ENCODE peak calls at places on chromosomes 12 and 14, in six cellular contexts. U is HepG2, Y is K562, J is GM12878, R is H1, L is GM12892. P is an unnamed sample.

GRCh38 chr12:118035194-118036041 is 18.9 kb downstream of the RFC5 start:
- DNase-seq in U (no peak), Y (no peak), R (no peak), J (peak; percentile 90), L (no peak), P (peak; percentile 30)

GRCh38 chr14:38098074-38098846 is 109.4 kb upstream of the SSTR1 start:
- DNase-seq in J (no peak), L (no peak), Y (no peak), R (no peak), U (no peak), P (no peak)

GRCh38 chr12:127810026-127810425 is 456.9 kb upstream of the TMEM132C start:
- DNase-seq in L (no peak), R (no peak), U (no peak), J (no peak), Y (no peak), P (no peak)

GRCh38 chr14:24418492-24418873 is 11.0 kb downstream of the CBLN3 start:
- DNase-seq in L (no peak), Y (no peak), U (no peak), J (no peak), R (no peak), P (no peak)

GRCh38 chr14:81681466-81681865 is 147.8 kb upstream of the SEL1L start:
- DNase-seq in Y (no peak), R (no peak), J (no peak), L (no peak), U (no peak), P (no peak)

GRCh38 chr12:114241973-114242434 is 163.9 kb downstream of the TBX5 start:
- DNase-seq in Y (peak; percentile 41), L (no peak), R (no peak), U (no peak), J (peak; percentile 8), P (no peak)

GRCh38 chr12:34400986-34401658 is 378.8 kb downstream of the ALG10 start:
- DNase-seq in L (no peak), J (no peak), R (peak; percentile 6), U (no peak), Y (no peak), P (no peak)

GRCh38 chr14:91155626-91156089 is 41.8 kb downstream of the DGLUCY start:
- DNase-seq in U (no peak), Y (no peak), R (no peak), L (no peak), J (no peak), P (no peak)

GRCh38 chr14:59123526-59123925 is 64.9 kb upstream of the DAAM1 start:
- DNase-seq in Y (no peak), R (no peak), U (no peak), J (no peak), L (no peak), P (no peak)

GRCh38 chr12:54413284-54414190 is 5.5 kb downstream of the ITGA5 start:
- DNase-seq in R (no peak), Y (no peak), U (no peak), J (no peak), L (no peak), P (peak; percentile 59)

GRCh38 chr12:74538491-74539258 is 1.0 kb downstream of the ATXN7L3B start:
- DNase-seq in J (no peak), U (no peak), R (no peak), Y (peak; percentile 33), L (no peak), P (no peak)

GRCh38 chr12:11855993-11856374 is 206.5 kb downstream of the ETV6 start:
- DNase-seq in L (no peak), R (no peak), U (no peak), J (no peak), Y (no peak), P (no peak)

GRCh38 chr14:93332032-93332852 is 594 bp downstream of the BTBD7 start:
- DNase-seq in L (peak; percentile 38), R (peak; percentile 80), U (peak; percentile 40), J (no peak), Y (peak; percentile 65), P (peak; percentile 37)

GRCh38 chr12:97151481-97151880 is 244.4 kb downstream of the NEDD1 start:
- DNase-seq in J (no peak), U (no peak), L (no peak), R (no peak), Y (no peak), P (no peak)

GRCh38 chr12:111262277-111262676 is 106.6 kb downstream of the PHETA1 start:
- DNase-seq in U (no peak), R (no peak), Y (no peak), L (no peak), J (no peak), P (no peak)

GRCh38 chr12:23004473-23005020 is 379.6 kb downstream of the ETNK1 start:
- DNase-seq in R (no peak), J (no peak), Y (no peak), L (no peak), U (peak; percentile 11), P (no peak)

GRCh38 chr14:28771168-28771567 is 4.6 kb downstream of the FOXG1 start:
- DNase-seq in J (no peak), U (no peak), Y (no peak), R (no peak), L (no peak), P (no peak)

GRCh38 chr14:21694425-21694824 is 20.8 kb upstream of the OR4E1 start:
- DNase-seq in L (no peak), J (no peak), U (no peak), Y (no peak), R (no peak), P (no peak)

GRCh38 chr14:105694961-105695360 is 168.6 kb downstream of the TMEM121 start:
- DNase-seq in Y (no peak), U (no peak), R (no peak), J (no peak), L (no peak), P (no peak)

GRCh38 chr12:29389295-29389919 is 8.4 kb upstream of the ERGIC2 start:
- DNase-seq in L (no peak), U (no peak), R (no peak), J (no peak), Y (no peak), P (no peak)

GRCh38 chr14:33347816-33348215 is 409.1 kb downstream of the NPAS3 start:
- DNase-seq in L (no peak), R (no peak), U (no peak), Y (no peak), J (no peak), P (no peak)

GRCh38 chr12:127696963-127697362 is 570.0 kb upstream of the TMEM132C start:
- DNase-seq in U (no peak), J (no peak), L (no peak), R (no peak), Y (no peak), P (no peak)

DNA sequence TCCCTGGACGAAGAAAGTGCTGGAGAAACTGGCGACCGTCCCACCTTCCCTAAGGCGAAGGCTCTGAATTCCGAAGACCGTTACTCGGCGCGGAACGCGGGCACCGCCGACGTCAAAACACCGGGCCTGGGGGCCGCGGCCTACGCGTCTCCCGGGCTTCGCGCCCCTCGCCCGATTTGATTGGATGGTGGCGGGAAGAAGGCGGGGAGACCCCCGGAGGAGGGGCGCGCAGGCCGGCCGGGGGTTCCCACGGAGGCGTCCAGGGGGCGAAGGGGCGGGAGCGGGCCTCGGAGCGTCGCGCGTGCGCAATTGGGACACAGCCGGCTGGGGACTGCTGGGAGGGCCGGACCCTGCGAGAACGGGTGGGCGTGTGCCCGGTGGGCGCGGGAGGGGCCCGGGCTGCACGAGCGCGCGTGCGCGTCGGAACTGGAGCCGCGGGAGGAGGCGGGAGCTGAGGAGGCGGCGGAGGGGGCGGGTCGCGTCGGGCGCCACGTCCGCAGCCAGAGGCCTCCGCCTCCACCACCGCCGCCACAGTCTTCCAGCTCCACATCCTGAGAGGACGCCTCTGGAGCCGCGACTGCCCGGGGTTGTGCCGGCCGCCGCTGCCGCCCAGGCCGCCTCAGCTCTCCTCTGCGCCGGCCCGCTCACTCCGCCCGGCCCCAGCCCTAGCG is at the start of gene TMEM263:
- DNase-seq in Y (peak; percentile 98), U (peak; percentile 91), L (peak; percentile 84), J (peak; percentile 83), R (peak; percentile 93), P (peak; percentile 86)
- TF ChIP-seq POLR2A in Y (peak; percentile 81), U (peak; percentile 96), L (peak; percentile 83), J (peak; percentile 95), R (peak; percentile 82), P (peak; percentile 74)

GRCh38 chr12:39986674-39987073 is 119.2 kb downstream of the SLC2A13 start:
- DNase-seq in R (no peak), J (no peak), U (no peak), L (no peak), Y (no peak), P (no peak)

GRCh38 chr12:39993261-39993660 is 112.6 kb downstream of the SLC2A13 start:
- DNase-seq in U (no peak), L (no peak), J (no peak), Y (no peak), R (no peak), P (no peak)

GRCh38 chr12:39988574-39988973 is 117.3 kb downstream of the SLC2A13 start:
- DNase-seq in L (no peak), J (no peak), Y (no peak), U (no peak), R (no peak), P (no peak)

GRCh38 chr12:39990122-39991101 is 115.5 kb downstream of the SLC2A13 start:
- DNase-seq in R (peak; percentile 59), U (peak; percentile 28), L (no peak), Y (peak; percentile 69), J (peak; percentile 9), P (peak; percentile 22)
- TF ChIP-seq TAF1 in R (no peak), U (no peak), L (no peak), Y (no peak), J (no peak), P (no peak)

DNA sequence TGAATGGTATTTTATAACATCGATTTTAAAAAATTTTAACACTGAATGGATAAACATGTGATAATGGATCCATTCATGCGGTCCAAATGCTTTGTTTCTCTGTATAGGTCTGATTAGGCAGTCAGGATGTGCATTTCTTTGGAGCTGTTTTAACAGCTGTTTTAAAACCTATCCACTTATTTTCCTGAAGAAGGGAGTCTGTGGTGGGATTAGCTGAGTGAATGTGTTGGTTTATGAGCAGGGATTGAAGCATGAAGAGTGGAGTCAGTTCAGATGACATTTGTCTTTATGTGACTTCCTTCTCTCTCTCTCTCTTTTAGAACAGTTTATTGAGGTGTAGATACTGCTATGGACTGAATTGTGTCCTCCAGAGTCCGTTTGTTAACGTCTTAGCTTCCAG is 37.7 kb downstream of the GLT8D2 start:
- DNase-seq in J (no peak), Y (no peak), U (no peak), L (no peak), R (no peak), P (no peak)
- TF ChIP-seq POLR2A in J (no peak), Y (no peak), U (no peak), L (no peak), R (no peak), P (no peak)

DNA sequence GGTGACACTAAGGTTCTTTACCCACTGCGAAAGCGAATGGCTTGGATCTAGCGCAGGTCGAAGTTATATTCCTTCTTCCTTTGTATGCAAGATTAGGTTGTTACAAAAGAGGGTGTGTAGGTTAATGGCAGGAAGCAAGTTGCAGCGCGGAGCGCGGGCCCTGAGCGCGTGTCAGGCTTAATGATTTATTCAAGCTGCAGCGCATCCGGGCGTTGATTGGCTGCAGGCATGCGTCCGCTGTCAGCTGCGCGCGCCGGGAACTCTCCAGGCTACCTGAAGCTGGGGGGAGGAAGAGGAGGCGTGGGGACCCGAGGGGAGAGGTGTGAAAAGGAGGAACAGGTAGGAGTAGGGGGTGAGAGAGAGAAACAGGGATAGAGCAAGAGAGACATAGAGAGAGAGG is 7.4 kb downstream of the ASCL1 start:
- DNase-seq in R (peak; percentile 69), U (no peak), L (no peak), J (no peak), Y (no peak), P (no peak)
- TF ChIP-seq TAF1 in R (no peak), U (no peak), L (no peak), J (no peak), Y (no peak), P (no peak)

P was measured in GM12891.